ENCODE peak calls at places on chromosomes 11 and 22, in seven cellular contexts. One of them, this sample, is unnamed.

GRCh38 chr11:69297926-69298777 is 4.2 kb downstream of the MYEOV start:
- DNase-seq in esophagus squamous epithelium: peak
- DNase-seq in transverse colon: peak
- DNase-seq in hepatocyte: peak
- DNase-seq in epithelial cell of esophagus: peak
- DNase-seq in cardiac muscle cell: peak
- DNase-seq in brain microvascular endothelial cell: peak
- DNase-seq in this sample: no peak

GRCh38 chr11:129230006-129230405 is 37.9 kb upstream of the ARHGAP32 start:
- DNase-seq in esophagus squamous epithelium: no peak
- DNase-seq in transverse colon: no peak
- DNase-seq in hepatocyte: no peak
- DNase-seq in epithelial cell of esophagus: no peak
- DNase-seq in cardiac muscle cell: peak
- DNase-seq in brain microvascular endothelial cell: no peak
- DNase-seq in this sample: no peak

GRCh38 chr11:58058276-58059010 is 27.7 kb downstream of the OR6Q1 start:
- DNase-seq in esophagus squamous epithelium: no peak
- DNase-seq in transverse colon: peak
- DNase-seq in hepatocyte: no peak
- DNase-seq in epithelial cell of esophagus: peak
- DNase-seq in cardiac muscle cell: no peak
- DNase-seq in brain microvascular endothelial cell: peak
- DNase-seq in this sample: no peak

GRCh38 chr11:64753019-64753379 is 6.8 kb downstream of the PYGM start:
- DNase-seq in esophagus squamous epithelium: no peak
- DNase-seq in transverse colon: no peak
- DNase-seq in hepatocyte: no peak
- DNase-seq in epithelial cell of esophagus: no peak
- DNase-seq in cardiac muscle cell: no peak
- DNase-seq in brain microvascular endothelial cell: no peak
- DNase-seq in this sample: no peak

GRCh38 chr11:64923151-64923661 is 1.3 kb upstream of the PPP2R5B start:
- DNase-seq in esophagus squamous epithelium: no peak
- DNase-seq in transverse colon: no peak
- DNase-seq in hepatocyte: no peak
- DNase-seq in epithelial cell of esophagus: no peak
- DNase-seq in cardiac muscle cell: no peak
- DNase-seq in brain microvascular endothelial cell: no peak
- DNase-seq in this sample: no peak

GRCh38 chr22:23207786-23208325 is 27.5 kb downstream of the BCR start:
- DNase-seq in esophagus squamous epithelium: no peak
- DNase-seq in transverse colon: no peak
- DNase-seq in hepatocyte: no peak
- DNase-seq in epithelial cell of esophagus: no peak
- DNase-seq in cardiac muscle cell: no peak
- DNase-seq in brain microvascular endothelial cell: no peak
- DNase-seq in this sample: no peak

GRCh38 chr22:17969732-17970131 is 54.6 kb downstream of the MICAL3 start:
- DNase-seq in esophagus squamous epithelium: no peak
- DNase-seq in transverse colon: no peak
- DNase-seq in hepatocyte: peak
- DNase-seq in epithelial cell of esophagus: peak
- DNase-seq in cardiac muscle cell: peak
- DNase-seq in brain microvascular endothelial cell: peak
- DNase-seq in this sample: peak

GRCh38 chr22:29782061-29782845 is 15.1 kb downstream of the UQCR10 start:
- DNase-seq in esophagus squamous epithelium: no peak
- DNase-seq in transverse colon: peak
- DNase-seq in hepatocyte: peak
- DNase-seq in epithelial cell of esophagus: peak
- DNase-seq in cardiac muscle cell: peak
- DNase-seq in brain microvascular endothelial cell: no peak
- DNase-seq in this sample: no peak

GRCh38 chr11:9265211-9266131 is at the start of gene DENND5A:
- DNase-seq in esophagus squamous epithelium: peak
- DNase-seq in transverse colon: peak
- DNase-seq in hepatocyte: peak
- DNase-seq in epithelial cell of esophagus: peak
- DNase-seq in cardiac muscle cell: peak
- DNase-seq in brain microvascular endothelial cell: peak
- DNase-seq in this sample: peak

GRCh38 chr11:82842019-82842418 is 58.2 kb downstream of the PRCP start:
- DNase-seq in esophagus squamous epithelium: no peak
- DNase-seq in transverse colon: no peak
- DNase-seq in hepatocyte: no peak
- DNase-seq in epithelial cell of esophagus: no peak
- DNase-seq in cardiac muscle cell: no peak
- DNase-seq in brain microvascular endothelial cell: no peak
- DNase-seq in this sample: no peak

GRCh38 chr11:17221968-17222367 is 14.2 kb upstream of the PIK3C2A start:
- DNase-seq in esophagus squamous epithelium: no peak
- DNase-seq in transverse colon: no peak
- DNase-seq in hepatocyte: no peak
- DNase-seq in epithelial cell of esophagus: no peak
- DNase-seq in cardiac muscle cell: peak
- DNase-seq in brain microvascular endothelial cell: peak
- DNase-seq in this sample: no peak

GRCh38 chr11:128399186-128399585 is 188.2 kb downstream of the ETS1 start:
- DNase-seq in esophagus squamous epithelium: no peak
- DNase-seq in transverse colon: no peak
- DNase-seq in hepatocyte: peak
- DNase-seq in epithelial cell of esophagus: peak
- DNase-seq in cardiac muscle cell: no peak
- DNase-seq in brain microvascular endothelial cell: peak
- DNase-seq in this sample: no peak

GRCh38 chr22:35638408-35638807 is 9.8 kb upstream of the APOL6 start:
- DNase-seq in esophagus squamous epithelium: no peak
- DNase-seq in transverse colon: peak
- DNase-seq in hepatocyte: peak
- DNase-seq in epithelial cell of esophagus: no peak
- DNase-seq in cardiac muscle cell: peak
- DNase-seq in brain microvascular endothelial cell: no peak
- DNase-seq in this sample: no peak

GRCh38 chr11:61160487-61161189 is 588 bp downstream of the VPS37C start:
- DNase-seq in esophagus squamous epithelium: no peak
- DNase-seq in transverse colon: no peak
- DNase-seq in hepatocyte: no peak
- DNase-seq in epithelial cell of esophagus: peak
- DNase-seq in cardiac muscle cell: no peak
- DNase-seq in brain microvascular endothelial cell: no peak
- DNase-seq in this sample: no peak

GRCh38 chr11:61162092-61162935 is 1.1 kb upstream of the VPS37C start:
- DNase-seq in esophagus squamous epithelium: no peak
- DNase-seq in transverse colon: peak
- DNase-seq in hepatocyte: peak
- DNase-seq in epithelial cell of esophagus: peak
- DNase-seq in cardiac muscle cell: peak
- DNase-seq in brain microvascular endothelial cell: peak
- DNase-seq in this sample: peak

GRCh38 chr11:61161190-61162091 is at the start of gene VPS37C:
- DNase-seq in esophagus squamous epithelium: peak
- DNase-seq in transverse colon: peak
- DNase-seq in hepatocyte: peak
- DNase-seq in epithelial cell of esophagus: peak
- DNase-seq in cardiac muscle cell: peak
- DNase-seq in brain microvascular endothelial cell: peak
- DNase-seq in this sample: peak

GRCh38 chr11:61157743-61158142 is 3.5 kb downstream of the VPS37C start:
- DNase-seq in esophagus squamous epithelium: no peak
- DNase-seq in transverse colon: no peak
- DNase-seq in hepatocyte: no peak
- DNase-seq in epithelial cell of esophagus: no peak
- DNase-seq in cardiac muscle cell: no peak
- DNase-seq in brain microvascular endothelial cell: no peak
- DNase-seq in this sample: peak

DNA sequence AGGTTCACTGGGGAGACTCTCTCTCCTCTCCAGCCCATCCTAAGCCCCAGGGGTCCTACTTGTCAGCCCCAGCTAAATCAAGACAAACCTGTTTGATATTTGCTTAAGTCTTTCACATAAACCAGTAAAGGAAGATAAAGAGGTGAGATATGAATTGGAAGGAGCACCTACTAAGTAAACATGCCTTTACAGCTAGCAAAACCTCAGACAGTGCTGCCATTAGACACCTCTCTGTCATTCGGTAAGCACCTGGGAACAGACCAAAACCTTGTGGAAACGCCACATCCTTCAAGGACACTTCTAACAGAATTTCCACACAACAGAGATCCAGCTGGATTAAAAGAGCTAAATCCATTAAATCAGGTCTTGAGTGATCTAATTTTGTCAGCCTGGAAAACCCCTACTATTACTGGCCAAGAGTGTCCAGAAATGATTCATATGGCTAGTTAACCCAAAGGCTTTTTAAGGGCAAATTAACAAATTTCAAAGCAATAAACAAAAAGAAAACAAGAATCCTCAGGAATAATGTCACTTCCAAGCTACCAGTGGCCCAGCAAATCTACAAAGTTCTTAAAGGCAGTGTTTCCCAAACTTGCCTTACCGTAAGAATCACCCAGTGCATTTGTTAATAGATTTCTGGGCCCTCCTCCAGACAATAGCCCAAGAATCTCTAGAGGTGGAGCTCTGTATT is 2.4 kb downstream of the VPS37C start:
- DNase-seq in esophagus squamous epithelium: no peak
- DNase-seq in transverse colon: peak
- DNase-seq in hepatocyte: no peak
- DNase-seq in epithelial cell of esophagus: peak
- DNase-seq in cardiac muscle cell: peak
- DNase-seq in brain microvascular endothelial cell: peak
- DNase-seq in this sample: peak
- H3K4me3 ChIP-seq in esophagus squamous epithelium: no peak
- H3K4me3 ChIP-seq in transverse colon: no peak
- H3K4me3 ChIP-seq in hepatocyte: no peak
- H3K4me3 ChIP-seq in epithelial cell of esophagus: peak
- H3K4me3 ChIP-seq in cardiac muscle cell: no peak
- H3K4me3 ChIP-seq in brain microvascular endothelial cell: no peak
- H3K4me3 ChIP-seq in this sample: peak

DNA sequence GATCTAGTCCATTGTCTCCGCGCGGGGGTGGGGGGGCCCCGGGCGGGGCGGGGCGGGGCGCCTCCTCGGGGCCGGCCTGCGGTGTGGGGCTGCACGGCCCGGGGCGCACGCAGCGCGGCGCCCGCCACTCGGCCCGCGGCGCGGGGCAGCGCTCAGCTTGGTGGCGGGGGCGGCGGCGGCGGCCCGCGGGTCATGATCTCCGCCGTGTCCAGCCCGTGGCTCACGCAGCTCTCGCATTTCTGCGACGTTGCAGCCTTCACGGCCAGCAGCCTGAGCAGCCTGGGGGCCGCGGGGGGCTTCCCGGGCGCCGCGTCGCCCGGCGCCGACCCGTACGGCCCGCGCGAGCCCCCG is at the start of gene TBX1:
- DNase-seq in esophagus squamous epithelium: no peak
- DNase-seq in transverse colon: no peak
- DNase-seq in hepatocyte: no peak
- DNase-seq in epithelial cell of esophagus: no peak
- DNase-seq in cardiac muscle cell: no peak
- DNase-seq in brain microvascular endothelial cell: no peak
- DNase-seq in this sample: no peak
- H3K4me3 ChIP-seq in esophagus squamous epithelium: peak
- H3K4me3 ChIP-seq in transverse colon: no peak
- H3K4me3 ChIP-seq in hepatocyte: no peak
- H3K4me3 ChIP-seq in epithelial cell of esophagus: peak
- H3K4me3 ChIP-seq in cardiac muscle cell: no peak
- H3K4me3 ChIP-seq in brain microvascular endothelial cell: peak
- H3K4me3 ChIP-seq in this sample: peak

DNA sequence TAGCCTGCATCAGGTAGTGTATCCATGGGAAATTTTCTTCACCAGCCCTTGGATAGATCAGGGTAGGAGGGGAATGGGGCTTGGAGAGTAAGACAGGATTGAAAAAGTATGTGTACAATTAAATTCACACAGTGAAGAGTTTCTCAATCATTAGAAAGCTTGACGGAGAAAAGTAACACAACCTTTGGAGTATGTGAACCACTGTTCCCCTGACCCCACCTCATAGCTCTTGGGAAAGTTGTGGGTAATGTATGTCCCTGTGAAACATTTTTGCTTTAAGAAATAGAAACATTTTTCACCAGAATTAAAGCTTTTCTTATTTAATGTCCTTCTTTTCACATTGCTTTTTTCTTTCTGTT is 297 bp upstream of the CASP1 start:
- DNase-seq in esophagus squamous epithelium: no peak
- DNase-seq in transverse colon: no peak
- DNase-seq in hepatocyte: no peak
- DNase-seq in epithelial cell of esophagus: no peak
- DNase-seq in cardiac muscle cell: no peak
- DNase-seq in brain microvascular endothelial cell: peak
- DNase-seq in this sample: no peak
- H3K4me3 ChIP-seq in esophagus squamous epithelium: peak
- H3K4me3 ChIP-seq in transverse colon: no peak
- H3K4me3 ChIP-seq in hepatocyte: no peak
- H3K4me3 ChIP-seq in epithelial cell of esophagus: peak
- H3K4me3 ChIP-seq in cardiac muscle cell: no peak
- H3K4me3 ChIP-seq in brain microvascular endothelial cell: no peak
- H3K4me3 ChIP-seq in this sample: no peak

GRCh38 chr22:49964136-49964492 is 3.5 kb downstream of the PIM3 start:
- DNase-seq in esophagus squamous epithelium: no peak
- DNase-seq in transverse colon: peak
- DNase-seq in hepatocyte: no peak
- DNase-seq in epithelial cell of esophagus: no peak
- DNase-seq in cardiac muscle cell: no peak
- DNase-seq in brain microvascular endothelial cell: no peak
- DNase-seq in this sample: no peak
- H3K4me3 ChIP-seq in esophagus squamous epithelium: peak
- H3K4me3 ChIP-seq in transverse colon: no peak
- H3K4me3 ChIP-seq in hepatocyte: no peak
- H3K4me3 ChIP-seq in epithelial cell of esophagus: peak
- H3K4me3 ChIP-seq in cardiac muscle cell: no peak
- H3K4me3 ChIP-seq in brain microvascular endothelial cell: no peak
- H3K4me3 ChIP-seq in this sample: no peak

DNA sequence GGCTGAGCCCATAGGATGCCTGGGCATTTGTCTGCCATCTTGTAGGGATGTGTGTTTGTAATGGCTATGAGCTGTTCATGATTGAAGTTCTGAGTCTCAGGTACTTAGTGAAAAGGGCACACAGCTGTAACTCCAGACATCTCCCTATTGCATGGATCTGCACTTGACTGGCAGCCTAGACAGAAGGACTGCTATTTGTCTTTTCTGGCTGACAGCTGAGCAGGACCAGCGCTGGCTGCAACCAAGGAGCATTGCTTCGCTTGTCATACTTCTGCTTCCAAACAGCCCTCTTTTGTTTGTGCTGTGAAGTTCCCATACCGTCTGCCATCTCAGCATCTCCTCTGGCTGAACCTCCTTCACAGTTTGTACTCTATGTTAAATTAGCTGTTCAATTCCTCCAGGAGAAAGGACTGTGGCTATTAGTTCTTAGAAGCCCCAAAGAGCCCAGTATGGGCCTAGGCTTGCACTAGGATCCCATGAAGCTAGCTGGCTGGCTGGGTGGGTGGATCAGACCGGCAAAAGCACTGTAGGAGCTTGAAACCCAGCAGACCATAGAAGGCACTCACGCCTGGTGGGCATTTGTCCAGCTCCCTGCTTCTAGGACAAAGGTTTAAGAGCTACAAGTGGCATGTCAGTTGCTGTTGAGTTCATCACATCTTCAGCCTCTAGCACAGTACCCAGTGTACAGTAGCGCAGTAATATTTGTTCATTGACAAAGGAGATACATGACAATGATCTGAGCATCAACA is 20.4 kb downstream of the HIRA start:
- DNase-seq in esophagus squamous epithelium: no peak
- DNase-seq in transverse colon: no peak
- DNase-seq in hepatocyte: no peak
- DNase-seq in epithelial cell of esophagus: no peak
- DNase-seq in cardiac muscle cell: no peak
- DNase-seq in brain microvascular endothelial cell: no peak
- DNase-seq in this sample: no peak
- H3K4me3 ChIP-seq in esophagus squamous epithelium: no peak
- H3K4me3 ChIP-seq in transverse colon: no peak
- H3K4me3 ChIP-seq in hepatocyte: no peak
- H3K4me3 ChIP-seq in epithelial cell of esophagus: no peak
- H3K4me3 ChIP-seq in cardiac muscle cell: no peak
- H3K4me3 ChIP-seq in brain microvascular endothelial cell: no peak
- H3K4me3 ChIP-seq in this sample: no peak

This sample was measured in WERI-Rb-1.